ENCODE peak calls at places on chromosomes 11 and 22, in six cellular contexts. One of them, this sample, is unnamed.

GRCh38 chr11:61635304-61635703 is 44.9 kb upstream of the DAGLA start:
- DNase-seq in ureter: no peak
- DNase-seq in lower lobe of right lung: no peak
- DNase-seq in MM.1S: no peak
- DNase-seq in anterior cingulate cortex: no peak
- DNase-seq in iris pigment epithelial cell: no peak
- DNase-seq in this sample: no peak

GRCh38 chr11:95827661-95828060 is 37.4 kb downstream of the CEP57 start:
- DNase-seq in ureter: no peak
- DNase-seq in lower lobe of right lung: no peak
- DNase-seq in MM.1S: no peak
- DNase-seq in anterior cingulate cortex: no peak
- DNase-seq in iris pigment epithelial cell: peak; percentile 57
- DNase-seq in this sample: no peak

GRCh38 chr11:60934091-60934789 is 10.0 kb downstream of the TMEM132A start:
- DNase-seq in ureter: no peak
- DNase-seq in lower lobe of right lung: no peak
- DNase-seq in MM.1S: no peak
- DNase-seq in anterior cingulate cortex: no peak
- DNase-seq in iris pigment epithelial cell: no peak
- DNase-seq in this sample: no peak

GRCh38 chr11:67409261-67409666 is 5.4 kb downstream of the TBC1D10C start:
- DNase-seq in ureter: no peak
- DNase-seq in lower lobe of right lung: no peak
- DNase-seq in MM.1S: peak; percentile 89
- DNase-seq in anterior cingulate cortex: no peak
- DNase-seq in iris pigment epithelial cell: no peak
- DNase-seq in this sample: peak; percentile 67

GRCh38 chr22:20645954-20646353 is 128.0 kb upstream of the SERPIND1 start:
- DNase-seq in ureter: peak; percentile 14
- DNase-seq in lower lobe of right lung: no peak
- DNase-seq in MM.1S: no peak
- DNase-seq in anterior cingulate cortex: no peak
- DNase-seq in iris pigment epithelial cell: no peak
- DNase-seq in this sample: no peak

GRCh38 chr22:34841911-34842310 is 224.0 kb upstream of the ISX start:
- DNase-seq in ureter: no peak
- DNase-seq in lower lobe of right lung: no peak
- DNase-seq in MM.1S: no peak
- DNase-seq in anterior cingulate cortex: no peak
- DNase-seq in iris pigment epithelial cell: no peak
- DNase-seq in this sample: no peak

GRCh38 chr11:16347928-16348685 is 8.2 kb downstream of the SOX6 start:
- DNase-seq in ureter: no peak
- DNase-seq in lower lobe of right lung: no peak
- DNase-seq in MM.1S: no peak
- DNase-seq in anterior cingulate cortex: no peak
- DNase-seq in iris pigment epithelial cell: no peak
- DNase-seq in this sample: no peak

GRCh38 chr11:66340596-66341501 is 4.1 kb downstream of the BRMS1 start:
- DNase-seq in ureter: no peak
- DNase-seq in lower lobe of right lung: peak; percentile 29
- DNase-seq in MM.1S: no peak
- DNase-seq in anterior cingulate cortex: no peak
- DNase-seq in iris pigment epithelial cell: no peak
- DNase-seq in this sample: no peak

GRCh38 chr22:38953577-38954413 is 3.6 kb upstream of the APOBEC3A start:
- DNase-seq in ureter: no peak
- DNase-seq in lower lobe of right lung: no peak
- DNase-seq in MM.1S: peak; percentile 86
- DNase-seq in anterior cingulate cortex: no peak
- DNase-seq in iris pigment epithelial cell: peak; percentile 26
- DNase-seq in this sample: peak; percentile 88

GRCh38 chr11:33553486-33553885 is 147.1 kb downstream of the C11orf91 start:
- DNase-seq in ureter: no peak
- DNase-seq in lower lobe of right lung: no peak
- DNase-seq in MM.1S: no peak
- DNase-seq in anterior cingulate cortex: no peak
- DNase-seq in iris pigment epithelial cell: peak; percentile 45
- DNase-seq in this sample: no peak

GRCh38 chr11:102712140-102712539 is 6.6 kb upstream of the MMP27 start:
- DNase-seq in ureter: no peak
- DNase-seq in lower lobe of right lung: no peak
- DNase-seq in MM.1S: no peak
- DNase-seq in anterior cingulate cortex: no peak
- DNase-seq in iris pigment epithelial cell: no peak
- DNase-seq in this sample: no peak

GRCh38 chr11:115552151-115552550 is 47.9 kb upstream of the CADM1 start:
- DNase-seq in ureter: no peak
- DNase-seq in lower lobe of right lung: no peak
- DNase-seq in MM.1S: no peak
- DNase-seq in anterior cingulate cortex: no peak
- DNase-seq in iris pigment epithelial cell: no peak
- DNase-seq in this sample: no peak

GRCh38 chr11:65217441-65218423 is 36.0 kb downstream of the CAPN1 start:
- DNase-seq in ureter: no peak
- DNase-seq in lower lobe of right lung: no peak
- DNase-seq in MM.1S: no peak
- DNase-seq in anterior cingulate cortex: no peak
- DNase-seq in iris pigment epithelial cell: no peak
- DNase-seq in this sample: no peak

GRCh38 chr22:23218867-23219251 is 38.5 kb downstream of the BCR start:
- DNase-seq in ureter: no peak
- DNase-seq in lower lobe of right lung: peak; percentile 87
- DNase-seq in MM.1S: no peak
- DNase-seq in anterior cingulate cortex: no peak
- DNase-seq in iris pigment epithelial cell: peak; percentile 81
- DNase-seq in this sample: no peak

GRCh38 chr22:43109921-43110443 is 568 bp upstream of the BIK start:
- DNase-seq in ureter: no peak
- DNase-seq in lower lobe of right lung: no peak
- DNase-seq in MM.1S: no peak
- DNase-seq in anterior cingulate cortex: no peak
- DNase-seq in iris pigment epithelial cell: no peak
- DNase-seq in this sample: no peak

GRCh38 chr11:123581651-123582399 is 72.6 kb downstream of the SCN3B start:
- DNase-seq in ureter: no peak
- DNase-seq in lower lobe of right lung: no peak
- DNase-seq in MM.1S: no peak
- DNase-seq in anterior cingulate cortex: no peak
- DNase-seq in iris pigment epithelial cell: no peak
- DNase-seq in this sample: no peak

GRCh38 chr22:30582051-30582450 is 7.6 kb upstream of the GAL3ST1 start:
- DNase-seq in ureter: no peak
- DNase-seq in lower lobe of right lung: no peak
- DNase-seq in MM.1S: no peak
- DNase-seq in anterior cingulate cortex: no peak
- DNase-seq in iris pigment epithelial cell: no peak
- DNase-seq in this sample: no peak

GRCh38 chr11:76208829-76209670 is 2.7 kb upstream of the WNT11 start:
- DNase-seq in ureter: peak; percentile 67
- DNase-seq in lower lobe of right lung: peak; percentile 85
- DNase-seq in MM.1S: peak; percentile 79
- DNase-seq in anterior cingulate cortex: no peak
- DNase-seq in iris pigment epithelial cell: peak; percentile 47
- DNase-seq in this sample: peak; percentile 78

GRCh38 chr11:122045181-122045586 is 70.8 kb downstream of the BLID start:
- DNase-seq in ureter: no peak
- DNase-seq in lower lobe of right lung: no peak
- DNase-seq in MM.1S: no peak
- DNase-seq in anterior cingulate cortex: no peak
- DNase-seq in iris pigment epithelial cell: peak; percentile 90
- DNase-seq in this sample: no peak

GRCh38 chr11:128236506-128237498 is 350.6 kb downstream of the ETS1 start:
- DNase-seq in ureter: no peak
- DNase-seq in lower lobe of right lung: no peak
- DNase-seq in MM.1S: no peak
- DNase-seq in anterior cingulate cortex: no peak
- DNase-seq in iris pigment epithelial cell: no peak
- DNase-seq in this sample: no peak

GRCh38 chr11:83034673-83035014 is 37.1 kb downstream of the RAB30 start:
- DNase-seq in ureter: no peak
- DNase-seq in lower lobe of right lung: no peak
- DNase-seq in MM.1S: no peak
- DNase-seq in anterior cingulate cortex: no peak
- DNase-seq in iris pigment epithelial cell: no peak
- DNase-seq in this sample: no peak

GRCh38 chr11:3170756-3171670 is 5.9 kb upstream of the OSBPL5 start:
- DNase-seq in ureter: peak; percentile 40
- DNase-seq in lower lobe of right lung: peak; percentile 32
- DNase-seq in MM.1S: no peak
- DNase-seq in anterior cingulate cortex: no peak
- DNase-seq in iris pigment epithelial cell: no peak
- DNase-seq in this sample: no peak

GRCh38 chr11:68954970-68955958 is 25.5 kb downstream of the MRGPRD start:
- DNase-seq in ureter: peak; percentile 69
- DNase-seq in lower lobe of right lung: peak; percentile 65
- DNase-seq in MM.1S: no peak
- DNase-seq in anterior cingulate cortex: no peak
- DNase-seq in iris pigment epithelial cell: peak; percentile 16
- DNase-seq in this sample: no peak

GRCh38 chr11:235998-236773 is at the start of gene SIRT3:
- DNase-seq in ureter: peak; percentile 85
- DNase-seq in lower lobe of right lung: peak; percentile 89
- DNase-seq in MM.1S: peak; percentile 90
- DNase-seq in anterior cingulate cortex: peak; percentile 81
- DNase-seq in iris pigment epithelial cell: peak; percentile 79
- DNase-seq in this sample: peak; percentile 77

GRCh38 chr11:58958500-58958899 is 19.2 kb downstream of the GLYATL1 start:
- DNase-seq in ureter: no peak
- DNase-seq in lower lobe of right lung: no peak
- DNase-seq in MM.1S: peak; percentile 61
- DNase-seq in anterior cingulate cortex: no peak
- DNase-seq in iris pigment epithelial cell: peak; percentile 5
- DNase-seq in this sample: no peak

GRCh38 chr22:42964994-42965699 is 49.8 kb downstream of the PACSIN2 start:
- DNase-seq in ureter: no peak
- DNase-seq in lower lobe of right lung: no peak
- DNase-seq in MM.1S: no peak
- DNase-seq in anterior cingulate cortex: no peak
- DNase-seq in iris pigment epithelial cell: no peak
- DNase-seq in this sample: peak; percentile 26

GRCh38 chr22:26800858-26801257 is 143.5 kb downstream of the MIAT start:
- DNase-seq in ureter: no peak
- DNase-seq in lower lobe of right lung: no peak
- DNase-seq in MM.1S: no peak
- DNase-seq in anterior cingulate cortex: no peak
- DNase-seq in iris pigment epithelial cell: peak; percentile 27
- DNase-seq in this sample: no peak

GRCh38 chr11:73141309-73142127 is 600 bp downstream of the FCHSD2 start:
- DNase-seq in ureter: peak; percentile 77
- DNase-seq in lower lobe of right lung: peak; percentile 87
- DNase-seq in MM.1S: peak; percentile 79
- DNase-seq in anterior cingulate cortex: peak; percentile 78
- DNase-seq in iris pigment epithelial cell: peak; percentile 77
- DNase-seq in this sample: peak; percentile 44

GRCh38 chr22:20747223-20747622 is 26.7 kb upstream of the SERPIND1 start:
- DNase-seq in ureter: no peak
- DNase-seq in lower lobe of right lung: no peak
- DNase-seq in MM.1S: no peak
- DNase-seq in anterior cingulate cortex: no peak
- DNase-seq in iris pigment epithelial cell: no peak
- DNase-seq in this sample: no peak

GRCh38 chr11:7892059-7892699 is 38.9 kb downstream of the OR10A6 start:
- DNase-seq in ureter: no peak
- DNase-seq in lower lobe of right lung: no peak
- DNase-seq in MM.1S: peak; percentile 28
- DNase-seq in anterior cingulate cortex: no peak
- DNase-seq in iris pigment epithelial cell: peak; percentile 62
- DNase-seq in this sample: no peak

GRCh38 chr22:45678961-45679912 is 7.6 kb downstream of the ATXN10 start:
- DNase-seq in ureter: no peak
- DNase-seq in lower lobe of right lung: no peak
- DNase-seq in MM.1S: no peak
- DNase-seq in anterior cingulate cortex: peak; percentile 8
- DNase-seq in iris pigment epithelial cell: peak; percentile 69
- DNase-seq in this sample: no peak

GRCh38 chr22:47593911-47594311 is 831.5 kb downstream of the TBC1D22A start:
- DNase-seq in ureter: peak; percentile 20
- DNase-seq in lower lobe of right lung: no peak
- DNase-seq in MM.1S: no peak
- DNase-seq in anterior cingulate cortex: no peak
- DNase-seq in iris pigment epithelial cell: no peak
- DNase-seq in this sample: no peak